ENCODE peak calls at places on chromosomes 7 and 10, in four cellular contexts. One of them, this sample, is unnamed.

GRCh38 chr7:151244156-151244870 is 4.2 kb downstream of the SMARCD3 start:
- DNase-seq in A549: peak
- DNase-seq in prostate gland: no peak
- DNase-seq in CD4-positive, alpha-beta memory T cell: peak
- DNase-seq in this sample: no peak

GRCh38 chr7:138887872-138888656 is 90.1 kb upstream of the ATP6V0A4 start:
- DNase-seq in A549: no peak
- DNase-seq in prostate gland: no peak
- DNase-seq in CD4-positive, alpha-beta memory T cell: no peak
- DNase-seq in this sample: no peak

GRCh38 chr7:53315986-53316385 is 280.6 kb downstream of the POM121L12 start:
- DNase-seq in CD4-positive, alpha-beta memory T cell: no peak
- DNase-seq in prostate gland: no peak
- DNase-seq in A549: no peak
- DNase-seq in this sample: no peak

GRCh38 chr7:118079369-118079768 is 104.6 kb upstream of the LSM8 start:
- DNase-seq in CD4-positive, alpha-beta memory T cell: no peak
- DNase-seq in prostate gland: no peak
- DNase-seq in A549: no peak
- DNase-seq in this sample: no peak

GRCh38 chr7:42740410-42740809 is 171.5 kb downstream of the C7orf25 start:
- DNase-seq in prostate gland: no peak
- DNase-seq in CD4-positive, alpha-beta memory T cell: no peak
- DNase-seq in A549: no peak
- DNase-seq in this sample: no peak

GRCh38 chr10:71999360-72000072 is 35.3 kb downstream of the CHST3 start:
- DNase-seq in A549: no peak
- DNase-seq in CD4-positive, alpha-beta memory T cell: no peak
- DNase-seq in prostate gland: no peak
- DNase-seq in this sample: no peak

GRCh38 chr10:116049158-116049557 is 223.8 kb downstream of the GFRA1 start:
- DNase-seq in A549: no peak
- DNase-seq in prostate gland: no peak
- DNase-seq in CD4-positive, alpha-beta memory T cell: no peak
- DNase-seq in this sample: no peak

GRCh38 chr10:22475857-22476600 is 130.7 kb downstream of the SPAG6 start:
- DNase-seq in prostate gland: no peak
- DNase-seq in A549: no peak
- DNase-seq in CD4-positive, alpha-beta memory T cell: peak
- DNase-seq in this sample: no peak

GRCh38 chr10:78931333-78932083 is 137.3 kb upstream of the ZMIZ1 start:
- DNase-seq in A549: no peak
- DNase-seq in prostate gland: no peak
- DNase-seq in CD4-positive, alpha-beta memory T cell: no peak
- DNase-seq in this sample: no peak

DNA sequence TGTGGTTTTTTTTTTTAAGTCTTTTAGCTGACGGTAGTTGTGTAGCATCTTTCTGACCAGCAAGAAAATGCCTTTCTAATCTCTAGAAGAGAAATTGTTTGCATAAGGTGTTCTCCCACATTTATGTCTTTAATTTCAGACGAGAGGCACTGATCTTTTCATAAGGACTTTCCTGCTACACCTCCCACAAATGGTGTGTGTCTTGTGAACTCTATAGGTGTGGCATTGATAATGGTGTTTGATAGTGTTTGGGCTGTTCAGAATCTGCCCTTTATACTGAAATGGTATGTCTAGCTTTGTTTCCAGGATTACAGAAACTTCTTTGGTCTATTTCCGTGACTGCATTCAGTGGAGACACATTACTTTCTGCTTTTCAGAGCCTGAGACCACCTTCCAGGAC is 21.6 kb upstream of the ATXN7L1 start:
- DNase-seq in A549: no peak
- DNase-seq in prostate gland: no peak
- DNase-seq in CD4-positive, alpha-beta memory T cell: no peak
- DNase-seq in this sample: no peak
- H3K4me3 ChIP-seq in A549: no peak
- H3K4me3 ChIP-seq in prostate gland: no peak
- H3K4me3 ChIP-seq in CD4-positive, alpha-beta memory T cell: no peak
- H3K4me3 ChIP-seq in this sample: no peak

DNA sequence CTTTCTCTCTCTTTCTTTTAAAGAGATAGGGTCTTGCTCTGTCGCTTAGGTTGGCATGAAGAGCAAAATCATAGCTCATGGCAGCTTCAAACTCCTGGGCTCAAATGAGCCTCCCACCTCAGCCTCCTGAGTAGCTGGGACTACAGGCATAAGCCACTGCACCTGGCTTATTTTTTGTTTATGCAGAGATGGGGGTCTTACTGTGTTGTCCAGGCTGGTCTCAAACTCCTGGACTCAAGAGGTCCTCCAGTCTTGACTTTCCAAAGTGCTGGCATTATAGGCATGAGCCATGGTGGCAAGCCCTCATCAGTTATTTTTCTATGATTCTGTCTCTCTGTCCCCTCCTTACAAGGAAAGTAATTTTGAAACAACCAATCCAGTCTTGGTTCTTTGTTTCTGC is 1.1 kb upstream of the BAG3 start:
- DNase-seq in CD4-positive, alpha-beta memory T cell: no peak
- DNase-seq in A549: no peak
- DNase-seq in prostate gland: no peak
- DNase-seq in this sample: no peak
- H3K4me3 ChIP-seq in CD4-positive, alpha-beta memory T cell: no peak
- H3K4me3 ChIP-seq in A549: no peak
- H3K4me3 ChIP-seq in prostate gland: no peak
- H3K4me3 ChIP-seq in this sample: no peak

GRCh38 chr10:62043493-62043938 is 142.0 kb downstream of the ARID5B start:
- DNase-seq in prostate gland: no peak
- DNase-seq in CD4-positive, alpha-beta memory T cell: no peak
- DNase-seq in A549: no peak
- DNase-seq in this sample: no peak
- H3K4me3 ChIP-seq in prostate gland: no peak
- H3K4me3 ChIP-seq in CD4-positive, alpha-beta memory T cell: no peak
- H3K4me3 ChIP-seq in A549: no peak
- H3K4me3 ChIP-seq in this sample: no peak

DNA sequence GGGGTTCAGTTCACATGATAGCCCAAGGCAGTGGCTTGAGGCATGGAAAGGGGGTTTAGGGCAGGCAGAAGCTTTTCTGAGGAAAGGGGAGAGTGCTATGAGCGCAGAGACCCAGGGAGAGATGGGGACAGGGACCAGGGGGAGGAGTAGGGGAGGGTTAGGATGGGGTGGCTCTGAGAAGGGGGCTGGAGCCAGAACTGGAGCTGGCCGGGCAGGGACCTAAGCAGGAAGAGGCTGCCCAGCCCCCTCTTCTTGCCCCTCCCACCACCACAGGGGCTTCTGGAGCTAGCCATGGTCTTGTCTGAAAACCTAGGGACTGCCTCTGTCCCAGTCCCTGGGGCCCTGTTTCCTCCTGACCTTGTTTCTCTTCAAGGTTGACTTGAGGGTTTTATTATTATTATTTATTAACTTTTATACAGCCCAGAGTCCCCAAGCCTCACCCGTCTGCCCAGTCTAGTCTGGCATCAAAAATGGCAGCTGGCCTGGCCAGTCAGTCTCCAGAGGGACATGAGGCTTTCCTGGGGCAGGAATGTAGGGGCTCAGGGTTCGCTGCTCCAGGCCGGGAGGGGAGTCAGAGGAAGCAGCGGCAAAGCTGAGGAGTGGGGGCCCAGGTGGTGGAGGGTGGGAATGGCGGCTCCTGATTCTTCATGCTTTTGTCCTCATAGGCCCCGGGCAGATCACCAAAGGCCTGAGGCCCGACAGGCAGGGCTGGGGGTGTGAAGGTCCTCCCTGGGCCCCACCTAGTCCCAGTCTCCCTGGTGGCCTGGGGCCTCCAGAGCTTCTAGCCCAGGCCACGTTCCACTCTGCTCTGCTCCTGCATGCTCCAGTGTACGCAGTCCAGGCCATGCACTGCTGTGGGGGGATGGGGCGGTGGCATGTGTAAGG is 5.7 kb downstream of the TRIM8 start:
- DNase-seq in CD4-positive, alpha-beta memory T cell: no peak
- DNase-seq in A549: no peak
- DNase-seq in prostate gland: no peak
- DNase-seq in this sample: no peak
- H3K4me3 ChIP-seq in CD4-positive, alpha-beta memory T cell: no peak
- H3K4me3 ChIP-seq in A549: no peak
- H3K4me3 ChIP-seq in prostate gland: peak
- H3K4me3 ChIP-seq in this sample: peak

DNA sequence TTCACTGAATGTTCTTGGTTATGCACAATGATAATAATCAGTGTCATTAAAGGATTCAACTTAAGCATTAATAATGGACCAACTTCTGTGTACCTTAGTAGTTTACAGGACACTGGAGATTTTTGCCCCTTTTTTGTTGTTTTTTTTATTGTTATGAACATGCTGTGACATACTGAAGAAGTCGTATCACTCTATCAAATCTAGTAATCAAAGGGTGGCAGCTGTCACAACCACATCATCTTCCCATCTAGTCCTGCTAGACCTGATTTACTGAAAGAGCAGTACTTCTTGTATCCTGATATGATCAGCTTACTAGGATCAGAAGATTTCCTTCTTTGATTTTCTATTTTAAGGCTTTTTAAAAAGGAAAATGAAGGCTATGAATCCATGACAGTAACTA is 504.6 kb upstream of the CELF2 start:
- DNase-seq in A549: no peak
- DNase-seq in CD4-positive, alpha-beta memory T cell: no peak
- DNase-seq in prostate gland: no peak
- DNase-seq in this sample: no peak
- H3K4me3 ChIP-seq in A549: no peak
- H3K4me3 ChIP-seq in CD4-positive, alpha-beta memory T cell: no peak
- H3K4me3 ChIP-seq in prostate gland: no peak
- H3K4me3 ChIP-seq in this sample: no peak

DNA sequence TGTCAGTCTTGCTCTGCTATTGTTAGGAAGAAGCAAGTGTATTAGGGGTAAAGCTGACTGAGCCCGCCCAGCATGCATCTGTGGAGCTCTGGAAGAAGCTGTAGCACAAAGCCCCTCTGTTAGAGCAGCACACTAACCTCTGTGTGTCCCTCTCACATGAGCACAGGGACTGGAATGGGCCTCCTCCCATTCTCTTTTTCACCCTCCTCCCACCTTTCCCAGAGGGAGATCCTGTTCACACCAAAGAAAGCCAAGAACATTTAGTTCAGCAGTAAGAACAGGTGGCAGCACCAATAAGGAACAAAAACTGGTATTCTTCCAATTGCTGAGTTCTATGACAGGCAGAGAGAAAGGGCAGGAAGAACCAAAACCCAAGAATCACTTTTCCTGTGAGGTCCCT is 37.8 kb downstream of the USP54 start:
- DNase-seq in prostate gland: peak
- DNase-seq in A549: no peak
- DNase-seq in CD4-positive, alpha-beta memory T cell: no peak
- DNase-seq in this sample: no peak
- H3K4me3 ChIP-seq in prostate gland: no peak
- H3K4me3 ChIP-seq in A549: no peak
- H3K4me3 ChIP-seq in CD4-positive, alpha-beta memory T cell: no peak
- H3K4me3 ChIP-seq in this sample: no peak